ENCODE peak calls at places on chromosomes 1 and 21, in five cellular contexts. One of them, this sample, is unnamed.

GRCh38 chr1:245546875-245547274 is 392.1 kb downstream of the KIF26B start:
- DNase-seq in pons: no peak
- DNase-seq in cardiac fibroblast: no peak
- DNase-seq in foreskin fibroblast: no peak
- DNase-seq in left ventricle myocardium inferior: no peak
- DNase-seq in this sample: no peak

GRCh38 chr1:204828352-204828850 is 42.3 kb upstream of the NFASC start:
- DNase-seq in left ventricle myocardium inferior: peak; percentile 78
- DNase-seq in cardiac fibroblast: peak; percentile 38
- DNase-seq in foreskin fibroblast: peak; percentile 88
- DNase-seq in pons: peak; percentile 83
- DNase-seq in this sample: peak; percentile 59

GRCh38 chr21:32475162-32475812 is 62.8 kb downstream of the EVA1C start:
- DNase-seq in pons: no peak
- DNase-seq in left ventricle myocardium inferior: no peak
- DNase-seq in cardiac fibroblast: peak; percentile 88
- DNase-seq in foreskin fibroblast: peak; percentile 69
- DNase-seq in this sample: no peak

GRCh38 chr1:1922782-1923680 is 4.0 kb upstream of the TMEM52 start:
- DNase-seq in foreskin fibroblast: no peak
- DNase-seq in cardiac fibroblast: no peak
- DNase-seq in pons: no peak
- DNase-seq in left ventricle myocardium inferior: no peak
- DNase-seq in this sample: no peak

GRCh38 chr1:178953034-178953433 is 72.7 kb upstream of the FAM20B start:
- DNase-seq in foreskin fibroblast: no peak
- DNase-seq in pons: no peak
- DNase-seq in cardiac fibroblast: peak; percentile 31
- DNase-seq in left ventricle myocardium inferior: peak; percentile 43
- DNase-seq in this sample: no peak

GRCh38 chr1:234933475-234933874 is 195.2 kb downstream of the TOMM20 start:
- DNase-seq in pons: no peak
- DNase-seq in foreskin fibroblast: peak; percentile 87
- DNase-seq in cardiac fibroblast: peak; percentile 72
- DNase-seq in left ventricle myocardium inferior: peak; percentile 53
- DNase-seq in this sample: peak; percentile 48

GRCh38 chr1:112230232-112230631 is 165.8 kb upstream of the CTTNBP2NL start:
- DNase-seq in foreskin fibroblast: no peak
- DNase-seq in pons: no peak
- DNase-seq in cardiac fibroblast: no peak
- DNase-seq in left ventricle myocardium inferior: no peak
- DNase-seq in this sample: no peak

GRCh38 chr1:227883073-227883520 is 64.6 kb downstream of the WNT9A start:
- DNase-seq in pons: no peak
- DNase-seq in cardiac fibroblast: no peak
- DNase-seq in foreskin fibroblast: no peak
- DNase-seq in left ventricle myocardium inferior: no peak
- DNase-seq in this sample: no peak

GRCh38 chr1:84339503-84339902 is 38.0 kb downstream of the SAMD13 start:
- DNase-seq in left ventricle myocardium inferior: no peak
- DNase-seq in cardiac fibroblast: peak; percentile 33
- DNase-seq in pons: no peak
- DNase-seq in foreskin fibroblast: peak; percentile 70
- DNase-seq in this sample: no peak

GRCh38 chr1:19006000-19006399 is 49.5 kb upstream of the IFFO2 start:
- DNase-seq in cardiac fibroblast: no peak
- DNase-seq in left ventricle myocardium inferior: no peak
- DNase-seq in foreskin fibroblast: no peak
- DNase-seq in pons: no peak
- DNase-seq in this sample: no peak

GRCh38 chr1:14968251-14968812 is 185.2 kb upstream of the TMEM51 start:
- DNase-seq in pons: peak; percentile 89
- DNase-seq in left ventricle myocardium inferior: peak; percentile 38
- DNase-seq in cardiac fibroblast: peak; percentile 78
- DNase-seq in foreskin fibroblast: peak; percentile 95
- DNase-seq in this sample: no peak

GRCh38 chr1:61270761-61271411 is 188.5 kb downstream of the NFIA start:
- DNase-seq in left ventricle myocardium inferior: no peak
- DNase-seq in pons: no peak
- DNase-seq in cardiac fibroblast: peak; percentile 39
- DNase-seq in foreskin fibroblast: no peak
- DNase-seq in this sample: no peak

GRCh38 chr1:93061895-93062792 is 16.9 kb upstream of the MTF2 start:
- DNase-seq in left ventricle myocardium inferior: no peak
- DNase-seq in cardiac fibroblast: peak; percentile 66
- DNase-seq in foreskin fibroblast: peak; percentile 65
- DNase-seq in pons: peak; percentile 20
- DNase-seq in this sample: peak; percentile 27

GRCh38 chr1:101284021-101284420 is 47.2 kb downstream of the S1PR1 start:
- DNase-seq in left ventricle myocardium inferior: no peak
- DNase-seq in foreskin fibroblast: no peak
- DNase-seq in cardiac fibroblast: no peak
- DNase-seq in pons: no peak
- DNase-seq in this sample: peak; percentile 52

GRCh38 chr1:223011230-223011856 is 131.7 kb downstream of the TLR5 start:
- DNase-seq in left ventricle myocardium inferior: no peak
- DNase-seq in foreskin fibroblast: no peak
- DNase-seq in pons: no peak
- DNase-seq in cardiac fibroblast: no peak
- DNase-seq in this sample: no peak

GRCh38 chr1:85330206-85330605 is 53.8 kb upstream of the BCL10 start:
- DNase-seq in left ventricle myocardium inferior: no peak
- DNase-seq in foreskin fibroblast: peak; percentile 85
- DNase-seq in pons: no peak
- DNase-seq in cardiac fibroblast: peak; percentile 95
- DNase-seq in this sample: no peak

GRCh38 chr1:36650200-36651065 is 167.7 kb upstream of the CSF3R start:
- DNase-seq in cardiac fibroblast: peak; percentile 47
- DNase-seq in left ventricle myocardium inferior: peak; percentile 36
- DNase-seq in pons: peak; percentile 45
- DNase-seq in foreskin fibroblast: peak; percentile 69
- DNase-seq in this sample: peak; percentile 74

GRCh38 chr1:13813398-13814012 is 113.5 kb downstream of the PRDM2 start:
- DNase-seq in left ventricle myocardium inferior: no peak
- DNase-seq in cardiac fibroblast: peak; percentile 36
- DNase-seq in foreskin fibroblast: peak; percentile 48
- DNase-seq in pons: no peak
- DNase-seq in this sample: peak; percentile 75

GRCh38 chr1:179952181-179952580 is 2.4 kb upstream of the CEP350 start:
- DNase-seq in cardiac fibroblast: no peak
- DNase-seq in foreskin fibroblast: no peak
- DNase-seq in pons: no peak
- DNase-seq in left ventricle myocardium inferior: no peak
- DNase-seq in this sample: no peak

GRCh38 chr1:43921022-43921421 is 12.6 kb upstream of the ARTN start:
- DNase-seq in cardiac fibroblast: no peak
- DNase-seq in foreskin fibroblast: no peak
- DNase-seq in left ventricle myocardium inferior: no peak
- DNase-seq in pons: no peak
- DNase-seq in this sample: no peak

GRCh38 chr1:163922743-163923186 is 601.0 kb downstream of the NUF2 start:
- DNase-seq in pons: no peak
- DNase-seq in cardiac fibroblast: no peak
- DNase-seq in foreskin fibroblast: peak; percentile 16
- DNase-seq in left ventricle myocardium inferior: no peak
- DNase-seq in this sample: no peak

GRCh38 chr1:31651025-31651424 is 6.3 kb upstream of the PEF1 start:
- DNase-seq in pons: no peak
- DNase-seq in left ventricle myocardium inferior: no peak
- DNase-seq in foreskin fibroblast: no peak
- DNase-seq in cardiac fibroblast: no peak
- DNase-seq in this sample: no peak

GRCh38 chr1:173864179-173864867 is 3.5 kb downstream of the GAS5 start:
- DNase-seq in foreskin fibroblast: no peak
- DNase-seq in left ventricle myocardium inferior: no peak
- DNase-seq in cardiac fibroblast: no peak
- DNase-seq in pons: no peak
- DNase-seq in this sample: no peak

GRCh38 chr1:16996845-16997244 is 14.9 kb downstream of the ATP13A2 start:
- DNase-seq in pons: no peak
- DNase-seq in left ventricle myocardium inferior: no peak
- DNase-seq in cardiac fibroblast: no peak
- DNase-seq in foreskin fibroblast: no peak
- DNase-seq in this sample: no peak

GRCh38 chr21:33360871-33361602 is 36.3 kb downstream of the IFNAR1 start:
- DNase-seq in foreskin fibroblast: peak; percentile 92
- DNase-seq in cardiac fibroblast: peak; percentile 65
- DNase-seq in pons: peak; percentile 81
- DNase-seq in left ventricle myocardium inferior: peak; percentile 72
- DNase-seq in this sample: peak; percentile 92

GRCh38 chr1:200042119-200042436 is 14.6 kb downstream of the NR5A2 start:
- DNase-seq in left ventricle myocardium inferior: no peak
- DNase-seq in cardiac fibroblast: no peak
- DNase-seq in pons: no peak
- DNase-seq in foreskin fibroblast: peak; percentile 14
- DNase-seq in this sample: no peak

GRCh38 chr1:4171480-4172450 is 271.7 kb upstream of the C1orf174 start:
- DNase-seq in cardiac fibroblast: no peak
- DNase-seq in foreskin fibroblast: no peak
- DNase-seq in pons: no peak
- DNase-seq in left ventricle myocardium inferior: peak; percentile 20
- DNase-seq in this sample: no peak

This sample was measured in stimulated activated naive CD8-positive, alpha-beta T cell treated with anti-CD3 and anti-CD28 coated beads, Interleukin-15, Interleukin-2, amounts not matched to agents 100 U/mL and 50 U/mL, for 24 hours.